ENCODE peak calls at places on chromosomes 12 and 14, in ten cellular contexts. U is IMR-90, P is GM12865, T is brain microvascular endothelial cell, Z is endothelial cell of umbilical vein, V is heart right ventricle, W is choroid plexus epithelial cell, C is epithelial cell of esophagus, N is heart left ventricle, G is cardiac fibroblast. R is an unnamed sample.

GRCh38 chr14:92037989-92038388 is 1.9 kb downstream of the TRIP11 start:
- DNase-seq in C (no peak), W (peak), T (no peak), N (no peak), U (peak), P (no peak), Z (peak), G (peak), V (no peak), R (no peak)

GRCh38 chr14:89826581-89826980 is 127.9 kb downstream of the EFCAB11 start:
- DNase-seq in W (no peak), T (no peak), G (no peak), C (peak), U (peak), Z (no peak), P (no peak), N (no peak), V (no peak), R (no peak)

GRCh38 chr14:25607095-25607657 is 557.2 kb upstream of the STXBP6 start:
- DNase-seq in C (no peak), V (no peak), T (no peak), P (no peak), Z (no peak), G (no peak), U (no peak), W (no peak), N (no peak), R (no peak)

GRCh38 chr12:74620932-74621331 is 83.3 kb downstream of the ATXN7L3B start:
- DNase-seq in T (no peak), Z (no peak), W (no peak), N (no peak), G (no peak), C (no peak), P (no peak), U (no peak), V (no peak), R (no peak)

GRCh38 chr14:37707716-37708115 is 112.3 kb downstream of the TTC6 start:
- DNase-seq in Z (no peak), C (peak), N (no peak), P (no peak), W (no peak), T (no peak), U (peak), V (no peak), G (no peak), R (no peak)

GRCh38 chr14:67207810-67208209 is 18.6 kb downstream of the GARIN2 start:
- DNase-seq in Z (no peak), P (no peak), W (no peak), U (no peak), V (no peak), G (no peak), N (no peak), C (no peak), T (no peak), R (no peak)

GRCh38 chr14:55303646-55304277 is 32.5 kb downstream of the FBXO34 start:
- DNase-seq in N (no peak), T (no peak), P (peak), U (peak), V (no peak), G (no peak), C (peak), Z (no peak), W (peak), R (no peak)

GRCh38 chr12:30531731-30532678 is 163.7 kb downstream of the IPO8 start:
- DNase-seq in N (no peak), U (no peak), T (no peak), W (no peak), P (no peak), Z (no peak), C (peak), G (no peak), V (no peak), R (no peak)

GRCh38 chr12:68271346-68271745 is 17.9 kb upstream of the IL22 start:
- DNase-seq in U (peak), Z (no peak), N (no peak), C (no peak), V (no peak), G (peak), P (no peak), T (peak), W (peak), R (no peak)

GRCh38 chr14:50659327-50659974 is 8.7 kb downstream of the SAV1 start:
- DNase-seq in G (peak), U (no peak), P (no peak), N (peak), W (no peak), V (no peak), T (no peak), Z (peak), C (peak), R (no peak)

GRCh38 chr14:22070119-22070982 is 396.7 kb upstream of the OR4E1 start:
- DNase-seq in G (no peak), N (peak), C (peak), Z (peak), V (peak), P (peak), T (no peak), W (peak), U (no peak), R (no peak)

GRCh38 chr14:75088566-75089373 is 19.3 kb downstream of the ZC2HC1C start:
- DNase-seq in T (peak), Z (peak), U (peak), V (no peak), P (peak), N (peak), G (peak), W (peak), C (peak), R (peak)

GRCh38 chr12:125871811-125872594 is 806.8 kb downstream of the AACS start:
- DNase-seq in W (no peak), U (no peak), G (no peak), P (no peak), C (no peak), Z (no peak), T (no peak), N (peak), V (peak), R (no peak)

GRCh38 chr14:99728231-99728920 is 44.3 kb downstream of the CYP46A1 start:
- DNase-seq in P (no peak), U (no peak), W (no peak), C (no peak), V (no peak), Z (no peak), T (no peak), G (no peak), N (peak), R (no peak)

GRCh38 chr14:105255021-105255507 is 6.7 kb downstream of the BTBD6 start:
- DNase-seq in W (peak), V (no peak), N (no peak), G (peak), C (no peak), T (peak), U (peak), Z (no peak), P (no peak), R (no peak)

GRCh38 chr14:52551696-52552062 is 626 bp downstream of the TXNDC16 start:
- DNase-seq in C (peak), Z (peak), G (peak), V (no peak), P (peak), U (peak), T (peak), N (no peak), W (peak), R (no peak)

GRCh38 chr12:105581420-105581819 is 250.9 kb downstream of the C12orf75 start:
- DNase-seq in U (no peak), V (no peak), N (no peak), T (no peak), W (no peak), G (no peak), P (no peak), Z (no peak), C (no peak), R (peak)

GRCh38 chr14:99522457-99522891 is 41.3 kb downstream of the CCNK start:
- DNase-seq in T (peak), U (peak), W (peak), V (no peak), G (peak), Z (peak), C (peak), P (no peak), N (no peak), R (no peak)

GRCh38 chr12:1034726-1035457 is 43.9 kb downstream of the ERC1 start:
- DNase-seq in U (no peak), W (no peak), V (no peak), C (no peak), Z (no peak), T (no peak), P (no peak), N (no peak), G (no peak), R (no peak)

GRCh38 chr12:27451416-27451815 is 4.9 kb downstream of the SMCO2 start:
- DNase-seq in P (no peak), C (no peak), N (no peak), U (no peak), Z (no peak), G (no peak), W (no peak), V (no peak), T (no peak), R (no peak)

GRCh38 chr14:67517083-67517482 is 16.0 kb upstream of the PLEKHH1 start:
- DNase-seq in T (no peak), G (peak), P (no peak), U (no peak), N (peak), V (peak), C (peak), Z (no peak), W (peak), R (no peak)

GRCh38 chr14:91116913-91117588 is 3.2 kb downstream of the DGLUCY start:
- DNase-seq in V (no peak), C (peak), U (no peak), P (peak), N (no peak), T (no peak), G (no peak), Z (no peak), W (no peak), R (no peak)

GRCh38 chr12:34215893-34216285 is 193.6 kb downstream of the ALG10 start:
- DNase-seq in C (no peak), Z (no peak), T (no peak), N (no peak), G (no peak), U (no peak), V (no peak), P (no peak), W (no peak), R (no peak)

GRCh38 chr12:34219046-34219770 is 196.9 kb downstream of the ALG10 start:
- DNase-seq in T (no peak), P (peak), G (no peak), V (no peak), W (no peak), U (peak), Z (no peak), N (no peak), C (no peak), R (no peak)

GRCh38 chr12:34215213-34215892 is 193.1 kb downstream of the ALG10 start:
- DNase-seq in W (no peak), T (no peak), Z (no peak), P (no peak), U (no peak), G (no peak), N (no peak), V (no peak), C (no peak), R (no peak)

GRCh38 chr12:34217660-34218059 is 195.4 kb downstream of the ALG10 start:
- DNase-seq in G (no peak), V (no peak), T (no peak), N (no peak), Z (no peak), W (no peak), P (no peak), C (no peak), U (no peak), R (no peak)

DNA sequence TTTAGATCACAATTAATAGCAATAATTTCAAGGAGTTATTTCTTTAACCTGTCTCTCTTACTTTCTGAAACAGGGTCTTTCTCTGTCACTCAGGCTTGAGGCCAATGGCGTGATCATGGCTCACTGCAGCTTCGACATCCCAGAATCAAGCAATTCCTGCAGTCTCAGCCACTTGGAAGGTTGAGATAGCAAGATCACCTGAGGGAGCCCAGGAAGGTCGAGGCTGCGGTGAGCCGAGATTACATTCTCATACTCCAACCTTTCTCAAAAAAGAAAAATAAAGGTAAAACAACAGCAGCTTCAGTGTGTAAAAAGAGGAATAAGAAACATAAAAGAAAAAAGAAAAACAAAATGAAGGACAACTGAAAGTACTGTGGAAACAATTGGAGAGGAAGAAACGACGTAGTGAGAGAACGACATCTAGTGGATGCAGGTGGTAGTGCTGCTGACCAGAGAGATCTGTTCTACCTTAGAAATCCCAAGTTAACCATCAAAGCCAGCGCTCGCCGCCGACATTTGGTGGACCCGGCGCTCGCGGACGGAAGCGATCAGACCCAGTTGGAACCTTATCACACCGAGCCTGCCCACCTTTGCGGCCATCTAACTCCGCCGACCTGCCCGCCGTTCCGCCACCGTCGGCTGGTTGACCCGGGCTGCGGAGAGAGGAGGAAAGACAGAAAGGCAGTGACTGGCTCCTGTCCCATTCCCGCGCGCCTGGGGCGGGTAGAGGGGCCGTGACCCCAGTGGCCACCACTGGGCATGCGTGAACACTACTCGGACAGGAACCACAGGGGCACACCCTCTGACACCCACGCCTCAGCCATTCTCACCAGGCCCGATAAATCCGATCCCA is 196.1 kb downstream of the ALG10 start:
- DNase-seq in C (peak), Z (peak), V (peak), G (peak), U (peak), N (peak), W (peak), T (peak), P (peak), R (peak)
- H3K4me3 ChIP-seq in C (peak), Z (no peak), V (peak), G (peak), U (no peak), N (peak), W (peak), T (no peak), P (peak), R (peak)

GRCh38 chr12:103494388-103494787 is 1.4 kb downstream of the C12orf42 start:
- DNase-seq in U (no peak), G (no peak), C (no peak), P (no peak), V (no peak), N (no peak), Z (no peak), T (no peak), W (no peak), R (peak)

GRCh38 chr12:103495158-103495782 is 498 bp downstream of the C12orf42 start:
- DNase-seq in C (peak), Z (no peak), V (no peak), W (no peak), T (no peak), U (no peak), P (peak), N (no peak), G (no peak), R (peak)

GRCh38 chr12:103493199-103493598 is 2.6 kb downstream of the C12orf42 start:
- DNase-seq in V (no peak), C (peak), Z (no peak), N (no peak), P (no peak), U (no peak), W (no peak), G (no peak), T (no peak), R (peak)

GRCh38 chr12:103498990-103499389 is 3.2 kb upstream of the C12orf42 start:
- DNase-seq in C (no peak), P (peak), V (no peak), G (no peak), Z (no peak), U (no peak), T (no peak), W (no peak), N (no peak), R (no peak)

DNA sequence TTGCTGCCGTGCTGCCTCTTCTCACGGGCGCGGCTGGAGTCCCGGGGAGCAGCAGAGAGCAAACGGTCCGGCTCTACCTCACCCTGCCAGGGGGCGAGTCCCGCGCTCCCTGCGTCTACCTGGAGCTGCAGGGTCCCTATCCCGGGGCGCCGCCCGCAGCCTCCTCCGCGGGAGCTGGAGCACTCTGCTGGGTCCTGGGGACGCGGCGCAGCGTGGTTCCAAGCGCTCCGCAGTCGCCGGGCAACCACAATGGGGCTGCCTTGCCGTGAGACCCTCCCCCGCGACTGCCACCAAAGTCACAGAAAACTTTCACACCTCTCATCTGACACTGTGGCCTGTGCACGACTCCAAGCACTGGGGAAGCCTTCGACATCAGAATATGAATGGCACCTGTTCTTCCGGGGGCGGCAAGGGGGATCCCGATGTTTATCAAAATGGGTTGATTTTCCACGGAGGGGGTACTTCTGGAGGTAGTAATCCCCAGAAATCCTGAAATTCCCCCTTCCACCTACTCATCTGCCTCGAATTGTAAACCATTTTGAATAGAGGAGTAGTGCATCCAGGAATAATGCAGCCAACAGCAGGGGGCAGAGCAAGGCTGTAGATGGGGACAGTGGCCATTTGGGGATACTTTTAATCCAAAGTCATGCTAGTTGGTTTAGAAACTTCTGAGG is at the start of gene C12orf42:
- DNase-seq in Z (peak), U (no peak), C (peak), W (peak), V (no peak), T (no peak), G (peak), P (peak), N (no peak), R (peak)
- H3K4me3 ChIP-seq in Z (no peak), U (no peak), C (peak), W (no peak), V (peak), T (peak), G (no peak), P (peak), N (peak), R (peak)

GRCh38 chr12:92144631-92145480 is 790 bp downstream of the BTG1 start:
- DNase-seq in Z (peak), V (peak), W (no peak), N (peak), T (peak), G (peak), U (peak), P (peak), C (peak), R (no peak)
- H3K4me3 ChIP-seq in Z (peak), V (peak), W (peak), N (peak), T (peak), G (peak), U (peak), P (peak), C (peak), R (peak)

DNA sequence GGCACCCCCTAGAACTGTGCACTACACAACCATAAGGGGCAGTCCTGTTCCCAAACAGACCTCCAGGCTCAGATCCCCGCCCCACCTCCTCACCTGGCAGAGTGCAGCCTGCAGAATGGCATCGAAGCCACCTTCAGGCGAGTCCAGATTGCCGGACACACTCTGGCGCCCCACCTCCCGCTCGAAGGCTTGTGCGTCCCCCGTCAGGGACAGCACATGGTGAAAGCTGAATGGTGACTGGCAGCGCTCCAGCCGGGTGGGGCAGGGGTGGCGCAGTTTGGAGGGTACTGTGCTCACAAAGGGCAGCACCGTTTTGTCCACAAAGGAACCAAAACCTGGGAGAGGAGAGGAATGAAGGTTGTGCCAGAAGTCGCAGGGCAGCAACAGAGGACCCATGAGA is 10.6 kb downstream of the ITGB7 start:
- DNase-seq in W (no peak), C (no peak), P (no peak), G (no peak), V (no peak), T (no peak), U (no peak), Z (no peak), N (no peak), R (no peak)
- H3K4me3 ChIP-seq in W (no peak), C (no peak), P (no peak), G (no peak), V (no peak), T (no peak), U (no peak), Z (no peak), N (no peak), R (no peak)

GRCh38 chr12:14403711-14404164 is 38.3 kb downstream of the ATF7IP start:
- DNase-seq in G (peak), T (peak), C (peak), W (peak), N (peak), P (peak), Z (peak), V (no peak), U (peak), R (peak)
- H3K4me3 ChIP-seq in G (no peak), T (no peak), C (no peak), W (no peak), N (no peak), P (peak), Z (no peak), V (no peak), U (no peak), R (no peak)

DNA sequence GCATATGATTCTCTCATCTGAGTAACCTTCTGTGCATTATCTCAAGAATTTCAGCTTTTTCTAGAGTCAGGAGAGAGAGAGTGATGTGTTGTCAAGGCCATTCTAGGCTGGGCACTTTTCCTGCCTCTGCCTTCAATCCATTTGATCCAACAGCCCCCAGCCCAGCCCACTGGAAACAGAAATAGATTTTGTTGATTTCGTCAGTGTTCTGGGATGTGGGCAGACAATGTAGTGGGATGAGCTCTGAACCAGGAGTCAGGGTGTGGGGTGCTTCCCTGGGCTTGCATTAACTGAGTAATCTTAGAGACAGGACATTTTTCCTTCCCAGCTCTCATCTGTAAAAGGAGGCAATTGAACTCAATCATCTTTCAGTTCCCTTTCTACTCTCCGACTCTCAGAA is 42.5 kb upstream of the RPH3A start:
- DNase-seq in P (no peak), G (no peak), T (no peak), N (no peak), C (no peak), Z (no peak), U (no peak), W (no peak), V (no peak), R (no peak)
- H3K4me3 ChIP-seq in P (no peak), G (no peak), T (no peak), N (no peak), C (no peak), Z (no peak), U (no peak), W (no peak), V (no peak), R (no peak)

GRCh38 chr12:69689638-69690037 is 9.5 kb downstream of the BEST3 start:
- DNase-seq in T (no peak), C (no peak), G (no peak), Z (no peak), U (no peak), W (no peak), P (no peak), V (no peak), N (no peak), R (no peak)
- H3K4me3 ChIP-seq in T (no peak), C (no peak), G (no peak), Z (no peak), U (no peak), W (no peak), P (no peak), V (no peak), N (no peak), R (no peak)

GRCh38 chr14:103259801-103260628 is 74.0 kb upstream of the EIF5 start:
- DNase-seq in C (no peak), G (no peak), W (no peak), N (no peak), P (no peak), Z (no peak), V (no peak), T (peak), U (no peak), R (no peak)
- H3K4me3 ChIP-seq in C (peak), G (peak), W (peak), N (peak), P (no peak), Z (peak), V (peak), T (peak), U (peak), R (no peak)

R was measured in Jurkat, Clone E6-1.